ENCODE peak calls at places on chromosomes 13 and 19, in four cellular contexts. H is fibroblast of lung, T is foreskin keratinocyte, X is right lobe of liver. G is an unnamed sample.

GRCh38 chr19:5632657-5633056 is 9.8 kb downstream of the SAFB start:
- DNase-seq in H (no peak), T (no peak), X (no peak), G (no peak)

GRCh38 chr13:27619093-27619705 is 1.1 kb downstream of the LNX2 start:
- DNase-seq in H (peak), T (peak), X (no peak), G (no peak)

GRCh38 chr19:48506138-48506733 is 5.4 kb downstream of the LMTK3 start:
- DNase-seq in H (peak), T (no peak), X (no peak), G (peak)

GRCh38 chr19:55273978-55274707 is 5.8 kb downstream of the HSPBP1 start:
- DNase-seq in H (no peak), T (no peak), X (no peak), G (no peak)

GRCh38 chr13:97934590-97934989 is 18.9 kb upstream of the IPO5 start:
- DNase-seq in H (peak), T (no peak), X (no peak), G (no peak)

GRCh38 chr19:48627865-48628314 is 8.6 kb downstream of the SPHK2 start:
- DNase-seq in H (no peak), T (no peak), X (no peak), G (no peak)

GRCh38 chr13:25973085-25973484 is 78.7 kb downstream of the SHISA2 start:
- DNase-seq in H (no peak), T (no peak), X (no peak), G (no peak)

GRCh38 chr13:80100636-80101035 is 240.3 kb downstream of the SPRY2 start:
- DNase-seq in H (peak), T (no peak), X (no peak), G (no peak)

GRCh38 chr13:48486836-48487235 is 46.0 kb downstream of the RCBTB2 start:
- DNase-seq in H (no peak), T (no peak), X (no peak), G (no peak)

GRCh38 chr19:3868770-3869456 is at the start of gene ZFR2:
- DNase-seq in H (no peak), T (no peak), X (no peak), G (no peak)

GRCh38 chr13:114142640-114143490 is 10.4 kb upstream of the RASA3 start:
- DNase-seq in H (no peak), T (peak), X (no peak), G (no peak)

GRCh38 chr19:38592940-38593339 is 24.8 kb downstream of the MAP4K1 start:
- DNase-seq in H (no peak), T (no peak), X (no peak), G (no peak)

GRCh38 chr13:110230661-110231347 is 76.2 kb downstream of the COL4A1 start:
- DNase-seq in H (no peak), T (no peak), X (no peak), G (no peak)

GRCh38 chr13:113034451-113035208 is 65.6 kb downstream of the MCF2L start:
- DNase-seq in H (peak), T (no peak), X (no peak), G (peak)

GRCh38 chr13:78121459-78122348 is 203.1 kb upstream of the EDNRB start:
- DNase-seq in H (peak), T (peak), X (no peak), G (peak)

GRCh38 chr19:38538793-38539528 is 78.8 kb downstream of the MAP4K1 start:
- DNase-seq in H (peak), T (no peak), X (no peak), G (no peak)

GRCh38 chr19:55704494-55705245 is 29.6 kb downstream of the EPN1 start:
- DNase-seq in H (no peak), T (no peak), X (no peak), G (no peak)

GRCh38 chr19:9838324-9838723 is 3.2 kb downstream of the PIN1 start:
- DNase-seq in H (no peak), T (no peak), X (no peak), G (no peak)

GRCh38 chr19:14554382-14554812 is 17.5 kb downstream of the NDUFB7 start:
- DNase-seq in H (no peak), T (peak), X (peak), G (no peak)

DNA sequence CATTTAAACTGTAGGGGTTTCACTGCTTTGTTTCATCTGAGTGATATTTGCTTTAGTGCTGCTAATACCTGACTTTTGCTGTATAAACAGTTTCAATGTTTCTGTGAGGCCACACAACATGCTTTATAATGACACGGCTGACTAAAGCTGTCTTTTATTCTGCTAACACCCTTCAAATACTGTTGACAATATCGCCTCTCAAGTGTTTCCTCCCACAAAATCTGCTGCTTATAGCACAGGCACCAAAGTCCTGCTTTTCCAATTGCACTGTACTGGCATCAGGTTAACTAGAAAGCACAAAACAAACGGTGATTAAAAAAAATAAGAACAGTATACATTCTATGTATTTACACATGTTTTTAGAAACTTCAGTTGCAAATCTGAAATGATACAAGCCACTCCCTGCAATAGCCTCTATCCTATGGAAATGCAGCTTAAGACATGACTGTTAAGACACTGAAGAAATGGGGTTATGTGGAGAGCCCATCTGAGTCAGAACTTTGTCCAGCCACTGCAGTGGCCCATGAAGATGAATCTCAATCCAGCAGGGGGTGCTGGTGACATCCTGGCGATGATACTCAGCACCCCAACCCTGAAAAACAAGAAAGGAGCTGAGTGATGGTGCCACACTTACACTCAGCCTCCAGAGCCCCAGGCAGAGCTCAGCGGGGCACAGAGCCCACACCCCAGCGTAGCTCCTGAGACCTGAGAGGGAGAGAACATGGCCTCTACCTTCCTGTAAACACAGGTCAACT is 29.4 kb downstream of the RFXAP start:
- DNase-seq in H (no peak), T (peak), X (no peak), G (no peak)
- TF ChIP-seq CTCF in H (no peak), T (peak), X (peak), G (no peak)

GRCh38 chr19:44955500-44956439 is 590 bp downstream of the CLPTM1 start:
- DNase-seq in H (peak), T (peak), X (no peak), G (peak)
- H3K27ac ChIP-seq in H (peak), T (peak), X (peak), G (peak)

GRCh38 chr13:61880576-61881283 is 465.1 kb upstream of the PCDH20 start:
- DNase-seq in H (peak), T (peak), X (no peak), G (no peak)
- TF ChIP-seq CTCF in H (no peak), T (peak), X (peak), G (peak)

DNA sequence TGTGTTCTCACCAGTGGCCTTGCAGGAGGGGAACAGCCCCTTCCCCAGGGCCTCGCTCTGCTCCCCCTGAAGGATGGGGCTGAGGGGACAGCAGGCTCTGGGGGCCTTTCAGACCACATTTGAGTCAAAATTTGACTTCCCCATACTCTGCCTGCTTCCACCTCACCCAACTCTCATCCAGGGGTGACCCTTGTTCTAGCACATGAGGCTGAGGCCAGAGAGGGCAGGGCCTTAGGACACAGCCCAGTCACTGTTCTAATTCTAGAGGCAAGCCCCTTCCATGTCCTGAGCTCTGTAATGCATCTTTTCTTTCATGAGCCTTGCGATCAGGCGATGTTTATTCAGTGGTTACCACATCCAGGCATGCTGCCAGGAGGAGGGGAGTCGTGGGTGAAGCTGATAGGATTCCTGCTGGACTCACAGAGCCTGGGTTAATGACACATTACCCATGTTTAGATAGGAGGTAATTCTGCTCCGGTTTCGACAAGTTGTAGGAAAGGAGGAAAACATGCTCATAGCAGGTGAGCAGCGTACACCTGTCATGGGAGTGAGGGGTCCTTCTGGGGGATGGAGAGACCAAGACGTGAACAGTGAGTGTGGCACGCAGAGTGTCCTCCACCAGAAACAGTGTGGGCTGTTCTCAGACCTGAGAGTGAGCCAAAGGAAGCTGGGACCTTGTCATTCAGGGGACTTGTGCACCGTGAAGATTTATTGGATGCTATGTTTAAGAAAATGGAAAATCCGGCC is 9.3 kb downstream of the RPS9 start:
- DNase-seq in H (peak), T (peak), X (peak), G (peak)
- H3K27ac ChIP-seq in H (peak), T (no peak), X (peak), G (peak)

DNA sequence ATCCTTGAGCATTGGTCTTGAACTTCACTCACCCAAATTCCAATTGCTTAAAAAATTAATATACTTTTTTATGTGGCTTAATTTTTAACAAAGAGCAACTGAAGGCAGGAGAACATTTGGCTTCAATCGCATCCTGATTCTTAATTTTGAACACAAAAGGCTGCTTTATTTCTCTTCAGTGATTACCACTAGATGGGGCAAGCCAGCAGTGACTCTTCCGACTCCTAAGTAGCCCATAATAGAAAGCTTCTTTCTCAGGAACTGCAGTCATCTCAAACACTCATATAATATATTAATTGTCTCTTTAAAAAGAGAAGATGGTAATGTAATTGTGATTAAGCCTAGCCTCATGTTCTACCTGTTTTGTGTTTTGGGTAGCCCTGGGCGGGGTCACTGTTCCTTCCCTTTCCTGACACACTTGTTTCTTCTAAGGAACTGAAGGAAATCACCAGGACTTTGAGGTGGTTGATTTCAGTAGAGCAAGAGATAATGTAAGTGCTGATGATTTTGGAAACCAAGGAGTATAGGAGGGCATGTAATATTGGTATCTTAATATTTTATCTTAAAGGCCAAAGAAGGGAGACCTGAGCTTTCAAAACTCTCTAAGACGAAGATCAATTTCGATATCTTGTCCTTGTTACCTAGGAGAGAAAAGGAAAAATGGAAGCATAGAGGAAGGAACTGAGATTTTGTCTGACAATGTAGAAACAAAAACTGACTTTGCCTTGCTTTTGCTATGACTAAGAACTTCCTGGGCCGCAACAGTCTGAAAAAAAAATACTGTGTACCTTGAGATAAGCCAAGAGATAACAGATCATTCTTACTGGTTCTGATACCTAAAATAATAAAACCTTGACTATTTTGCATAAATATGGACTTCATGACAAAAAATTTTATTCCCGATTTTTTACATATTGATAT is 73.1 kb downstream of the TNFSF13B start:
- DNase-seq in H (peak), T (peak), X (no peak), G (peak)
- TF ChIP-seq CTCF in H (peak), T (peak), X (peak), G (peak)

GRCh38 chr19:49849433-49850220 is 1.3 kb upstream of the PTOV1 start:
- DNase-seq in H (no peak), T (no peak), X (no peak), G (no peak)
- H3K27ac ChIP-seq in H (peak), T (no peak), X (no peak), G (peak)

DNA sequence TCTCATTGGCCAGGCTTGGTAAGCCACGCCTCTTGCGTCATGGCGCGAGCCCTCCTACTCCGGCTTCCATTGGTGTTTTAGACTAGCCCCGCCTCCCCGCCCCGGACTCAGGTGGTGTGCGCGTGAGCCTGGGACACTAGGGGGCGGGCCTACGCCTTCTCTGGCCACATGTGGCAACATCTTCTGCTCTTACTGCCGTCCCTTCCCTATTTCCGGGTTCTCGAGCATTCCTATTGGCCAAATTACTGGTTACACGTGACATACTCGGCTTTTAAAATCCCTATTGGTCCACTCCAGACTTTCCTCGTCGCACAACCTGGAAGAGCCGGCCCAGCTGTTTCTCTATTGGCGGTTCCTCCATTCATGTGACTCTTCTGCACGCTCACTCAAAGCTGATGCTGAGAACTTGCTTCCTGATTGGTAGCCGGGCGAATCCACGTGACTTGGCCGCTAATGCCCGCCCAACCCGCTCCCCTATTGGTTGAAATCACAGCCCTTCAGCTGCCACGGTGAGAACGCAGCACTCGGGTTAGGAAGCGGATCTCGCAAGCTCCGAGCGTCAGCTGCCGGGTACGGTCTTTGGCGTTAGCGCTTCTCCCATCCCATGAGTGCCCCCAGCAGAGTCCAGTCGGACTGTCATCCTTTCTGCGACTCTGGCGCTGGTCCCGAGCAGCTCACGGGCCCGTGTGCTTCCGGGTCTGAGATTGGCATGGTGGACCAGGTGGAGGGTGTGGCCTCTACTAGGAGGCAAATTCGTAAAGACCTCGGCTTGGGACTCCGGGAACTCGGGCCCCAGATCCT is at the start of gene BLOC1S3:
- DNase-seq in H (peak), T (peak), X (peak), G (peak)
- TF ChIP-seq CTCF in H (no peak), T (peak), X (peak), G (peak)